ENCODE peak calls at places on chromosomes 6 and 20, in ten cellular contexts. U is naive thymus-derived CD4-positive, alpha-beta T cell; K is COR-L47; F is IMR-90; J is fibroblast of the conjunctiva; Y is left ventricle myocardium inferior; X is neural progenitor cell; O is Calu3; V is kidney glomerular epithelial cell; M is ascending aorta. Q is an unnamed sample.

GRCh38 chr6:108771421-108771820 is 76.8 kb upstream of the ARMC2 start:
- DNase-seq in U (no peak), K (no peak), F (no peak), J (peak; percentile 39), Y (no peak), X (no peak), O (no peak), V (no peak), M (peak; percentile 50), Q (peak; percentile 78)

GRCh38 chr6:123193298-123193697 is 197.3 kb downstream of the CLVS2 start:
- DNase-seq in U (no peak), K (no peak), F (no peak), J (no peak), Y (no peak), X (no peak), O (no peak), V (no peak), M (no peak), Q (no peak)

GRCh38 chr6:124131259-124131658 is 327.6 kb downstream of the NKAIN2 start:
- DNase-seq in U (no peak), K (no peak), F (no peak), J (no peak), Y (no peak), X (no peak), O (peak; percentile 10), V (no peak), M (no peak), Q (no peak)

GRCh38 chr6:137728386-137729349 is 138.4 kb upstream of the TNFAIP3 start:
- DNase-seq in U (no peak), K (no peak), F (peak; percentile 88), J (peak; percentile 66), Y (peak; percentile 22), X (peak; percentile 49), O (peak; percentile 47), V (peak; percentile 92), M (no peak), Q (no peak)

GRCh38 chr6:77620290-77620882 is 32.5 kb upstream of the MEI4 start:
- DNase-seq in U (no peak), K (no peak), F (no peak), J (no peak), Y (no peak), X (peak; percentile 48), O (peak; percentile 41), V (no peak), M (no peak), Q (no peak)

GRCh38 chr6:156434795-156435190 is 342.4 kb upstream of the ARID1B start:
- DNase-seq in U (no peak), K (no peak), F (no peak), J (no peak), Y (no peak), X (no peak), O (no peak), V (no peak), M (no peak), Q (no peak)

GRCh38 chr6:125854355-125854754 is 63.6 kb downstream of the NCOA7 start:
- DNase-seq in U (no peak), K (no peak), F (no peak), J (no peak), Y (no peak), X (no peak), O (no peak), V (no peak), M (no peak), Q (no peak)

GRCh38 chr6:129539032-129539431 is 170.9 kb downstream of the ARHGAP18 start:
- DNase-seq in U (no peak), K (no peak), F (no peak), J (no peak), Y (no peak), X (no peak), O (no peak), V (no peak), M (no peak), Q (no peak)

GRCh38 chr20:54086444-54087134 is 16.2 kb upstream of the BCAS1 start:
- DNase-seq in U (no peak), K (no peak), F (peak; percentile 57), J (no peak), Y (no peak), X (no peak), O (no peak), V (no peak), M (no peak), Q (no peak)

GRCh38 chr6:11770546-11771466 is 7.8 kb downstream of the ADTRP start:
- DNase-seq in U (no peak), K (no peak), F (peak; percentile 100), J (peak; percentile 97), Y (peak; percentile 89), X (peak; percentile 16), O (peak; percentile 61), V (peak; percentile 94), M (peak; percentile 96), Q (peak; percentile 98)

GRCh38 chr6:161486903-161487531 is 213.2 kb upstream of the AGPAT4 start:
- DNase-seq in U (no peak), K (no peak), F (no peak), J (no peak), Y (no peak), X (no peak), O (no peak), V (peak; percentile 72), M (no peak), Q (no peak)

GRCh38 chr20:10005885-10006284 is 28.9 kb upstream of the ANKEF1 start:
- DNase-seq in U (no peak), K (no peak), F (no peak), J (no peak), Y (no peak), X (no peak), O (no peak), V (no peak), M (no peak), Q (no peak)

GRCh38 chr20:1484438-1485120 is 6.6 kb downstream of the SIRPB2 start:
- DNase-seq in U (no peak), K (no peak), F (no peak), J (no peak), Y (no peak), X (no peak), O (no peak), V (no peak), M (no peak), Q (no peak)

GRCh38 chr20:23159923-23160445 is 73.9 kb upstream of the CD93 start:
- DNase-seq in U (no peak), K (no peak), F (no peak), J (no peak), Y (no peak), X (no peak), O (no peak), V (no peak), M (no peak), Q (no peak)

GRCh38 chr6:46734867-46735719 is at the start of gene PLA2G7:
- DNase-seq in U (no peak), K (peak; percentile 22), F (no peak), J (no peak), Y (peak; percentile 17), X (peak; percentile 74), O (peak; percentile 57), V (peak; percentile 6), M (no peak), Q (no peak)

GRCh38 chr6:156988276-156989158 is 211.3 kb downstream of the ARID1B start:
- DNase-seq in U (no peak), K (no peak), F (no peak), J (no peak), Y (no peak), X (peak; percentile 56), O (no peak), V (no peak), M (no peak), Q (no peak)

GRCh38 chr6:12545837-12546658 is 170.5 kb upstream of the PHACTR1 start:
- DNase-seq in U (no peak), K (no peak), F (peak; percentile 77), J (no peak), Y (no peak), X (no peak), O (peak; percentile 27), V (peak; percentile 80), M (no peak), Q (no peak)